ENCODE peak calls at places on chromosomes 4 and X, in ten cellular contexts. One of them, this sample, is unnamed.

GRCh38 chr4:134636332-134637055 is 434.9 kb upstream of the PABPC4L start:
- DNase-seq in pancreas: no peak
- DNase-seq in upper lobe of right lung: no peak
- DNase-seq in left ventricle myocardium inferior: no peak
- DNase-seq in tibial nerve: no peak
- DNase-seq in A549: no peak
- DNase-seq in astrocyte of the cerebellum: no peak
- DNase-seq in GM13977: no peak
- DNase-seq in AG09319: no peak
- DNase-seq in transverse colon: no peak
- DNase-seq in this sample: no peak

GRCh38 chr4:101835121-101835904 is 44.8 kb downstream of the BANK1 start:
- DNase-seq in A549: peak
- DNase-seq in pancreas: no peak
- DNase-seq in AG09319: no peak
- DNase-seq in tibial nerve: peak
- DNase-seq in astrocyte of the cerebellum: peak
- DNase-seq in left ventricle myocardium inferior: no peak
- DNase-seq in transverse colon: no peak
- DNase-seq in GM13977: no peak
- DNase-seq in upper lobe of right lung: no peak
- DNase-seq in this sample: no peak

GRCh38 chr4:184983660-184984356 is 34.5 kb upstream of the HELT start:
- DNase-seq in A549: peak
- DNase-seq in astrocyte of the cerebellum: no peak
- DNase-seq in GM13977: peak
- DNase-seq in left ventricle myocardium inferior: peak
- DNase-seq in transverse colon: peak
- DNase-seq in tibial nerve: peak
- DNase-seq in AG09319: no peak
- DNase-seq in pancreas: no peak
- DNase-seq in upper lobe of right lung: peak
- DNase-seq in this sample: peak

GRCh38 chrX:140050906-140051305 is 85.6 kb upstream of the CXorf66 start:
- DNase-seq in left ventricle myocardium inferior: no peak
- DNase-seq in astrocyte of the cerebellum: no peak
- DNase-seq in AG09319: no peak
- DNase-seq in transverse colon: no peak
- DNase-seq in pancreas: no peak
- DNase-seq in GM13977: no peak
- DNase-seq in tibial nerve: no peak
- DNase-seq in upper lobe of right lung: no peak
- DNase-seq in A549: no peak
- DNase-seq in this sample: no peak

GRCh38 chrX:129540725-129541184 is 696 bp downstream of the OCRL start:
- DNase-seq in upper lobe of right lung: peak
- DNase-seq in AG09319: no peak
- DNase-seq in GM13977: peak
- DNase-seq in A549: peak
- DNase-seq in transverse colon: peak
- DNase-seq in pancreas: peak
- DNase-seq in left ventricle myocardium inferior: peak
- DNase-seq in tibial nerve: no peak
- DNase-seq in astrocyte of the cerebellum: no peak
- DNase-seq in this sample: peak

GRCh38 chr4:55008166-55009056 is 117.0 kb downstream of the KDR start:
- DNase-seq in pancreas: no peak
- DNase-seq in astrocyte of the cerebellum: no peak
- DNase-seq in transverse colon: no peak
- DNase-seq in tibial nerve: no peak
- DNase-seq in GM13977: no peak
- DNase-seq in upper lobe of right lung: peak
- DNase-seq in AG09319: no peak
- DNase-seq in left ventricle myocardium inferior: no peak
- DNase-seq in A549: peak
- DNase-seq in this sample: peak

GRCh38 chr4:40379248-40379647 is 44.1 kb downstream of the CHRNA9 start:
- DNase-seq in astrocyte of the cerebellum: no peak
- DNase-seq in AG09319: no peak
- DNase-seq in upper lobe of right lung: no peak
- DNase-seq in transverse colon: no peak
- DNase-seq in left ventricle myocardium inferior: no peak
- DNase-seq in tibial nerve: no peak
- DNase-seq in GM13977: no peak
- DNase-seq in pancreas: no peak
- DNase-seq in A549: no peak
- DNase-seq in this sample: no peak

GRCh38 chr4:5979981-5980380 is 38.2 kb downstream of the C4orf50 start:
- DNase-seq in tibial nerve: no peak
- DNase-seq in GM13977: no peak
- DNase-seq in pancreas: no peak
- DNase-seq in A549: peak
- DNase-seq in astrocyte of the cerebellum: no peak
- DNase-seq in AG09319: no peak
- DNase-seq in left ventricle myocardium inferior: no peak
- DNase-seq in upper lobe of right lung: peak
- DNase-seq in transverse colon: no peak
- DNase-seq in this sample: peak

GRCh38 chr4:153488006-153488718 is 22.0 kb downstream of the TMEM131L start:
- DNase-seq in transverse colon: peak
- DNase-seq in AG09319: no peak
- DNase-seq in pancreas: no peak
- DNase-seq in tibial nerve: no peak
- DNase-seq in left ventricle myocardium inferior: no peak
- DNase-seq in upper lobe of right lung: peak
- DNase-seq in A549: no peak
- DNase-seq in astrocyte of the cerebellum: no peak
- DNase-seq in GM13977: peak
- DNase-seq in this sample: no peak

GRCh38 chr4:96295143-96295763 is 455.4 kb downstream of the PDHA2 start:
- DNase-seq in pancreas: no peak
- DNase-seq in upper lobe of right lung: no peak
- DNase-seq in GM13977: no peak
- DNase-seq in A549: no peak
- DNase-seq in AG09319: no peak
- DNase-seq in astrocyte of the cerebellum: no peak
- DNase-seq in transverse colon: no peak
- DNase-seq in left ventricle myocardium inferior: no peak
- DNase-seq in tibial nerve: no peak
- DNase-seq in this sample: no peak

GRCh38 chr4:7430368-7430964 is 4.3 kb downstream of the PSAPL1 start:
- DNase-seq in left ventricle myocardium inferior: peak
- DNase-seq in transverse colon: no peak
- DNase-seq in upper lobe of right lung: peak
- DNase-seq in astrocyte of the cerebellum: no peak
- DNase-seq in GM13977: no peak
- DNase-seq in tibial nerve: no peak
- DNase-seq in pancreas: peak
- DNase-seq in A549: no peak
- DNase-seq in AG09319: no peak
- DNase-seq in this sample: no peak

GRCh38 chr4:179836179-179837075 is 2394.2 kb upstream of the AGA start:
- DNase-seq in A549: no peak
- DNase-seq in transverse colon: no peak
- DNase-seq in tibial nerve: no peak
- DNase-seq in astrocyte of the cerebellum: peak
- DNase-seq in pancreas: no peak
- DNase-seq in upper lobe of right lung: no peak
- DNase-seq in AG09319: no peak
- DNase-seq in GM13977: no peak
- DNase-seq in left ventricle myocardium inferior: no peak
- DNase-seq in this sample: no peak

GRCh38 chrX:43106009-43106408 is 328.0 kb upstream of the PPP1R2C start:
- DNase-seq in tibial nerve: no peak
- DNase-seq in upper lobe of right lung: no peak
- DNase-seq in AG09319: no peak
- DNase-seq in A549: no peak
- DNase-seq in transverse colon: no peak
- DNase-seq in astrocyte of the cerebellum: no peak
- DNase-seq in GM13977: no peak
- DNase-seq in left ventricle myocardium inferior: no peak
- DNase-seq in pancreas: no peak
- DNase-seq in this sample: no peak

GRCh38 chrX:134836497-134836968 is 154.3 kb upstream of the SMIM10 start:
- DNase-seq in AG09319: no peak
- DNase-seq in tibial nerve: no peak
- DNase-seq in transverse colon: no peak
- DNase-seq in left ventricle myocardium inferior: no peak
- DNase-seq in A549: no peak
- DNase-seq in astrocyte of the cerebellum: no peak
- DNase-seq in upper lobe of right lung: no peak
- DNase-seq in pancreas: no peak
- DNase-seq in GM13977: no peak
- DNase-seq in this sample: no peak

GRCh38 chrX:133985164-133986007 is at the start of gene GPC3:
- DNase-seq in tibial nerve: no peak
- DNase-seq in transverse colon: peak
- DNase-seq in left ventricle myocardium inferior: peak
- DNase-seq in astrocyte of the cerebellum: peak
- DNase-seq in A549: peak
- DNase-seq in pancreas: peak
- DNase-seq in AG09319: no peak
- DNase-seq in upper lobe of right lung: peak
- DNase-seq in GM13977: no peak
- DNase-seq in this sample: peak

GRCh38 chr4:148205481-148205880 is 236.7 kb downstream of the NR3C2 start:
- DNase-seq in GM13977: no peak
- DNase-seq in left ventricle myocardium inferior: no peak
- DNase-seq in A549: no peak
- DNase-seq in AG09319: no peak
- DNase-seq in tibial nerve: no peak
- DNase-seq in upper lobe of right lung: no peak
- DNase-seq in pancreas: no peak
- DNase-seq in astrocyte of the cerebellum: no peak
- DNase-seq in transverse colon: no peak
- DNase-seq in this sample: no peak

GRCh38 chr4:8351931-8352367 is 82.4 kb downstream of the HTRA3 start:
- DNase-seq in GM13977: no peak
- DNase-seq in upper lobe of right lung: peak
- DNase-seq in tibial nerve: no peak
- DNase-seq in astrocyte of the cerebellum: no peak
- DNase-seq in transverse colon: no peak
- DNase-seq in left ventricle myocardium inferior: no peak
- DNase-seq in A549: no peak
- DNase-seq in AG09319: peak
- DNase-seq in pancreas: no peak
- DNase-seq in this sample: peak

GRCh38 chr4:67198757-67199156 is 346.5 kb downstream of the CENPC start:
- DNase-seq in AG09319: no peak
- DNase-seq in pancreas: no peak
- DNase-seq in tibial nerve: no peak
- DNase-seq in astrocyte of the cerebellum: peak
- DNase-seq in upper lobe of right lung: no peak
- DNase-seq in transverse colon: no peak
- DNase-seq in GM13977: no peak
- DNase-seq in A549: no peak
- DNase-seq in left ventricle myocardium inferior: no peak
- DNase-seq in this sample: no peak
- TF ChIP-seq CTCF in AG09319: no peak
- TF ChIP-seq CTCF in pancreas: no peak
- TF ChIP-seq CTCF in tibial nerve: peak
- TF ChIP-seq CTCF in astrocyte of the cerebellum: peak
- TF ChIP-seq CTCF in upper lobe of right lung: peak
- TF ChIP-seq CTCF in transverse colon: no peak
- TF ChIP-seq CTCF in GM13977: peak
- TF ChIP-seq CTCF in A549: no peak
- TF ChIP-seq CTCF in left ventricle myocardium inferior: peak
- TF ChIP-seq CTCF in this sample: no peak

DNA sequence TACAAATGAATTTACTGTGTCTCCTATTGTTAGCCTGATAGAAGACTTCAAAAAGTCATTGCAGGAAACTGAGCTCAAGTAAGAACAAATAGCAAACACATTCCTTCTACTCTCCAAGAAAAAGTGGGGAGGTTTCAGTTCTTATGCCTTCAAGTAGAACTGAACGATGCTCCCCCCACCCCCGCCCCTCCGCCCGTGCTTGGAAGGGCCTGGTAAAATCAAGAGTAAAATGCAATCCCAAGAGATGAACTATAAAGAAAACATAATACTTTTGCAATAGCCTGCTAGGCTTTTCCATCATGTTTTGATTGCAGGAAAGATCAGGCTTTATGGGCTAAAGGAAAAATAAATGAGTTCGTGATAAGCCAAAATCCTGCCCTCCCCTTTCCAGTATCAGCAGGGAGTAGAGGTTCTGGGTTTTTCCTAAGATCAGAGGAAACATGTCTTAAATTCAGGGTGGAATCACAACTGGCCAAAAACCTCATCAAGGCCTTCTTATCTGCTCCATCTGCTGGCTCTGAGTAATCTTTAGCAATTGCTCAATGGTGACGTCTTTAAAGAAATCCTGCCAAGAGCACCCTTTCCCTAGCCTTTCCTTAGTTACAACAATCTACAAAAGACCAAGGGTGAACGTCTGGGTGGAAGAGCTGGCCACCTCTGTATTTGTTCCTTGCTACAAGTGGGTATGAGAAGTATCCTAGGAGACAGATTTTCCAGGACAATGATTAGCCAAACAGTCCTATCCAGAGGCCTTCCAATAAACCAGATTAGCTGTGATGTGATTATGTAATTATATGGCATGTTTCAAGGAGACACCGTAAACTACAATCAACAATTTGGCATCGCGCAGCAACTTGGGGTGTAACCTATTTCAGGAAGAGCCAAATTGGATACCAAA is 66.3 kb upstream of the FAM9C start:
- DNase-seq in astrocyte of the cerebellum: peak
- DNase-seq in A549: peak
- DNase-seq in GM13977: no peak
- DNase-seq in upper lobe of right lung: no peak
- DNase-seq in transverse colon: peak
- DNase-seq in left ventricle myocardium inferior: peak
- DNase-seq in AG09319: peak
- DNase-seq in tibial nerve: no peak
- DNase-seq in pancreas: no peak
- DNase-seq in this sample: peak
- TF ChIP-seq CTCF in astrocyte of the cerebellum: no peak
- TF ChIP-seq CTCF in A549: no peak
- TF ChIP-seq CTCF in GM13977: no peak
- TF ChIP-seq CTCF in upper lobe of right lung: no peak
- TF ChIP-seq CTCF in transverse colon: no peak
- TF ChIP-seq CTCF in left ventricle myocardium inferior: no peak
- TF ChIP-seq CTCF in AG09319: no peak
- TF ChIP-seq CTCF in tibial nerve: no peak
- TF ChIP-seq CTCF in pancreas: no peak
- TF ChIP-seq CTCF in this sample: no peak

GRCh38 chr4:83282049-83282535 is 2.5 kb downstream of the COQ2 start:
- DNase-seq in GM13977: peak
- DNase-seq in upper lobe of right lung: no peak
- DNase-seq in transverse colon: peak
- DNase-seq in A549: peak
- DNase-seq in pancreas: no peak
- DNase-seq in astrocyte of the cerebellum: peak
- DNase-seq in tibial nerve: no peak
- DNase-seq in left ventricle myocardium inferior: no peak
- DNase-seq in AG09319: no peak
- DNase-seq in this sample: no peak
- TF ChIP-seq CTCF in GM13977: peak
- TF ChIP-seq CTCF in upper lobe of right lung: peak
- TF ChIP-seq CTCF in transverse colon: peak
- TF ChIP-seq CTCF in A549: peak
- TF ChIP-seq CTCF in pancreas: peak
- TF ChIP-seq CTCF in astrocyte of the cerebellum: peak
- TF ChIP-seq CTCF in tibial nerve: peak
- TF ChIP-seq CTCF in left ventricle myocardium inferior: peak
- TF ChIP-seq CTCF in AG09319: peak
- TF ChIP-seq CTCF in this sample: peak

GRCh38 chr4:24514808-24515207 is 69.5 kb downstream of the DHX15 start:
- DNase-seq in left ventricle myocardium inferior: no peak
- DNase-seq in tibial nerve: no peak
- DNase-seq in pancreas: no peak
- DNase-seq in astrocyte of the cerebellum: no peak
- DNase-seq in AG09319: no peak
- DNase-seq in upper lobe of right lung: no peak
- DNase-seq in transverse colon: no peak
- DNase-seq in A549: peak
- DNase-seq in GM13977: no peak
- DNase-seq in this sample: no peak
- TF ChIP-seq CTCF in left ventricle myocardium inferior: peak
- TF ChIP-seq CTCF in tibial nerve: no peak
- TF ChIP-seq CTCF in pancreas: no peak
- TF ChIP-seq CTCF in astrocyte of the cerebellum: peak
- TF ChIP-seq CTCF in AG09319: peak
- TF ChIP-seq CTCF in upper lobe of right lung: no peak
- TF ChIP-seq CTCF in transverse colon: no peak
- TF ChIP-seq CTCF in A549: no peak
- TF ChIP-seq CTCF in GM13977: peak
- TF ChIP-seq CTCF in this sample: no peak